ENCODE peak calls at places on chromosomes 11 and 22, in five cellular contexts. C is stimulated activated CD8-positive, alpha-beta memory T cell treated with anti-CD3 and anti-CD28 coated beads, Interleukin-7, amount 100 ng/mL, for 24 hours; O is Ammon's horn; D is cardiac fibroblast; E is hepatocyte. G is an unnamed sample.

GRCh38 chr11:134047586-134047999 is 21.3 kb upstream of the JAM3 start:
- DNase-seq in E (no peak), C (no peak), D (peak), O (peak), G (no peak)

GRCh38 chr11:131504199-131504949 is 134.0 kb downstream of the NTM start:
- DNase-seq in O (peak), D (peak), C (no peak), E (peak), G (peak)

GRCh38 chr22:32203181-32204105 is 1.4 kb downstream of the RFPL2 start:
- DNase-seq in O (no peak), E (peak), C (no peak), D (no peak), G (no peak)

GRCh38 chr22:48979482-48979881 is 848.2 kb downstream of the BRD1 start:
- DNase-seq in C (no peak), O (no peak), E (no peak), D (no peak), G (peak)

GRCh38 chr22:31850135-31850534 is 94.2 kb upstream of the YWHAH start:
- DNase-seq in D (no peak), O (no peak), C (no peak), E (no peak), G (no peak)

GRCh38 chr11:114315749-114316368 is 19.7 kb downstream of the NNMT start:
- DNase-seq in O (no peak), E (peak), C (no peak), D (peak), G (no peak)

GRCh38 chr22:31082606-31083376 is 1.7 kb downstream of the SMTN start:
- DNase-seq in E (peak), O (no peak), D (peak), C (peak), G (peak)

GRCh38 chr11:59542142-59542810 is 30.9 kb downstream of the OR4D9 start:
- DNase-seq in D (no peak), E (no peak), C (no peak), O (no peak), G (no peak)

GRCh38 chr11:126345759-126346585 is 9.5 kb upstream of the ST3GAL4 start:
- DNase-seq in E (peak), C (no peak), O (no peak), D (peak), G (no peak)

GRCh38 chr11:10604340-10604748 is 35.9 kb upstream of the LYVE1 start:
- DNase-seq in O (no peak), C (no peak), D (peak), E (peak), G (no peak)

GRCh38 chr11:118435233-118435892 is 929 bp upstream of the KMT2A start:
- DNase-seq in C (peak), O (peak), E (peak), D (peak), G (peak)

GRCh38 chr22:28593299-28593698 is 86.3 kb downstream of the TTC28 start:
- DNase-seq in C (no peak), O (no peak), D (no peak), E (no peak), G (no peak)